ENCODE peak calls at places on chromosome X, in eight cellular contexts. T, Z, R, Y, P, C, U and K are unnamed samples.
A peak's percentile ranks its signal among the peaks of the same experiment; 100 is the strongest.

GRCh38 chrX:53714580-53715335 is 28.2 kb upstream of the HUWE1 start:
- DNase-seq in T (no peak), Z (peak; percentile 28), R (peak; percentile 46), Y (peak; percentile 40), P (peak; percentile 37), C (peak; percentile 59), U (no peak), K (peak; percentile 27)

GRCh38 chrX:108070891-108071290 is 20.5 kb downstream of the PSMD10 start:
- DNase-seq in T (no peak), Z (no peak), R (no peak), Y (peak; percentile 60), P (peak; percentile 78), C (peak; percentile 82), U (no peak), K (peak; percentile 51)

GRCh38 chrX:120660638-120661037 is 30.8 kb upstream of the C1GALT1C1 start:
- DNase-seq in T (no peak), Z (no peak), R (no peak), Y (peak; percentile 70), P (no peak), C (peak; percentile 51), U (no peak), K (peak; percentile 34)

GRCh38 chrX:22795680-22796079 is 204.1 kb upstream of the DDX53 start:
- DNase-seq in T (no peak), Z (no peak), R (peak; percentile 3), Y (no peak), P (peak; percentile 22), C (peak; percentile 91), U (no peak), K (no peak)

GRCh38 chrX:9533611-9534010 is 68.8 kb downstream of the TBL1X start:
- DNase-seq in T (no peak), Z (no peak), R (no peak), Y (no peak), P (no peak), C (no peak), U (no peak), K (no peak)

GRCh38 chrX:118974908-118975671 is 672 bp downstream of the LONRF3 start:
- DNase-seq in T (peak; percentile 9), Z (peak; percentile 56), R (peak; percentile 67), Y (peak; percentile 53), P (no peak), C (no peak), U (peak; percentile 27), K (no peak)

GRCh38 chrX:40012039-40012799 is 85.5 kb downstream of the BCOR start:
- DNase-seq in T (peak; percentile 38), Z (no peak), R (no peak), Y (peak; percentile 67), P (peak; percentile 18), C (no peak), U (peak; percentile 63), K (no peak)

GRCh38 chrX:124289443-124289842 is 43.0 kb upstream of the TEX13D start:
- DNase-seq in T (no peak), Z (no peak), R (peak; percentile 18), Y (no peak), P (no peak), C (no peak), U (no peak), K (no peak)

GRCh38 chrX:2145672-2146412 is 354.9 kb downstream of the DHRSX start:
- DNase-seq in T (no peak), Z (no peak), R (peak; percentile 27), Y (peak; percentile 20), P (no peak), C (no peak), U (no peak), K (no peak)

GRCh38 chrX:71998836-71999509 is 88.3 kb downstream of the NHSL2 start:
- DNase-seq in T (peak; percentile 21), Z (peak; percentile 25), R (peak; percentile 57), Y (peak; percentile 51), P (peak; percentile 21), C (no peak), U (peak; percentile 12), K (no peak)

GRCh38 chrX:71996826-71997225 is 86.2 kb downstream of the NHSL2 start:
- DNase-seq in T (peak; percentile 54), Z (no peak), R (peak; percentile 52), Y (peak; percentile 46), P (no peak), C (no peak), U (no peak), K (no peak)

GRCh38 chrX:71995122-71995521 is 84.5 kb downstream of the NHSL2 start:
- DNase-seq in T (no peak), Z (no peak), R (no peak), Y (peak; percentile 10), P (no peak), C (peak; percentile 42), U (no peak), K (no peak)

GRCh38 chrX:71996138-71996537 is 85.5 kb downstream of the NHSL2 start:
- DNase-seq in T (no peak), Z (no peak), R (no peak), Y (no peak), P (no peak), C (no peak), U (no peak), K (no peak)

DNA sequence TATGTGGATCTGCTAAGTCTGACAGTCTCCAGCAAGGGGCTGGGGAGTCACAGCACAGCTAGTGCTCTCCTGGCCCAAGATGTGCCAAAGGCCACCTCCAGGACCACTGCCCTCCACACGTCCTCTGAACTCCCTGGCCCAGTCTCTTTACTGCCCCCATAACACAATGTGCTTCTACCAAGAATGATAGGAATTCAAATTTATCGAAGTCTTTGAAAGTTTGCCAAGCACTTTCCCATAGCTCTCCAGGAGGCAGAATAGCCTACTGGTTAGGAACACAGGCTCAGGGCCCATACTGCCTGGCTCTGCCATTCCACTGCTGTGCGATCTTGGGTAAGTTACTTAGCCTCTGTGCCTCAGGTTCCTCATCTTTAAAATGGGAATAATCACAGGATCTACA is 86.7 kb downstream of the NHSL2 start:
- DNase-seq in T (no peak), Z (no peak), R (peak; percentile 31), Y (no peak), P (no peak), C (no peak), U (no peak), K (no peak)
- H3K27ac ChIP-seq in T (no peak overlapping the region), Z (no peak overlapping the region), R (no peak overlapping the region), Y (no peak overlapping the region), P (no peak overlapping the region), C (no peak overlapping the region), U (no peak overlapping the region), K (no peak overlapping the region)

GRCh38 chrX:149827254-149827653 is 45.5 kb downstream of the MAGEA9 start:
- DNase-seq in T (no peak), Z (no peak), R (no peak), Y (no peak), P (no peak), C (no peak), U (no peak), K (no peak)

GRCh38 chrX:149831473-149831872 is 49.5 kb upstream of the MAGEA8 start:
- DNase-seq in T (no peak), Z (no peak), R (peak; percentile 44), Y (no peak), P (no peak), C (no peak), U (no peak), K (no peak)

GRCh38 chrX:149829751-149830191 is 48.0 kb downstream of the MAGEA9 start:
- DNase-seq in T (no peak), Z (no peak), R (peak; percentile 92), Y (peak; percentile 59), P (peak; percentile 6), C (peak; percentile 89), U (no peak), K (peak; percentile 68)

GRCh38 chrX:149825424-149825823 is 43.7 kb downstream of the MAGEA9 start:
- DNase-seq in T (no peak), Z (peak; percentile 18), R (peak; percentile 54), Y (peak; percentile 12), P (no peak), C (no peak), U (peak; percentile 2), K (no peak)

DNA sequence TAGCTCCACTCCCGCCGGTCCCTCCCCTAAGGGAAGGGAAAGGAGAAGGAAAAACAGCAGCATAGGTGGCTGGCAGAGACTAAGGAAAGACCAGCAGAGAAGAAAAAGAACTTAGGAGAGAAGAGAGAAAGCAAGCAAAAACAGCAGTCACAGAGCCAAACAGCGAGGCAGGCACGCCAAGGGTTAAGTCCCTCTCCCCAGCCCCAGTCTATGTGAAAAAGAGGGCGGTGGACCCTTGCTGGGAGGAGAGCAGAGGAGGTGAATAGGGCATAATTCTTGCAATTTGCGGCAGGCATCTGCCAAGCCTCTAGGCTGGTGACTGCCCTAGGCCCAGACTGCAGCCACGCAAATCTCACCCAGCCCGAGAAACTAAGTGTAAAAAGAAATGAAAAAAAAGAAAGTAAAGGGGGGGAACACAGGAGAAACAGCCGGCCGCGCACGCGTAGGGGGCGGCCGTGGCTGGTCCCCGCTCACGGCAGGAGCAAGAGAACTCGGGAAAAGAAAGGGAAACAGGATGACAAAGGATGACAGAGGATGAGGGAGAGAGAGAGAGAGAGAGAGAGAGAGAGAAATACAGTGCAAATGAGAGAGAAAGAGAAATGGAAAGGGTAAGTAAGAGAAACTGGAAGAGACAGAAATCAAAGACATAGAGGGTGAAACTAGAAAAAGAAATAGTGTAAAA is 48.6 kb downstream of the MAGEA9 start:
- DNase-seq in T (no peak), Z (peak; percentile 14), R (peak; percentile 92), Y (peak; percentile 54), P (no peak), C (peak; percentile 39), U (no peak), K (no peak)
- H3K27ac ChIP-seq in T (no peak overlapping the region), Z (peak overlapping the region; percentile 67), R (peak overlapping the region; percentile 93), Y (peak overlapping the region; percentile 70), P (peak overlapping the region; percentile 15), C (peak overlapping the region; percentile 83), U (no peak overlapping the region), K (peak overlapping the region; percentile 92)

DNA sequence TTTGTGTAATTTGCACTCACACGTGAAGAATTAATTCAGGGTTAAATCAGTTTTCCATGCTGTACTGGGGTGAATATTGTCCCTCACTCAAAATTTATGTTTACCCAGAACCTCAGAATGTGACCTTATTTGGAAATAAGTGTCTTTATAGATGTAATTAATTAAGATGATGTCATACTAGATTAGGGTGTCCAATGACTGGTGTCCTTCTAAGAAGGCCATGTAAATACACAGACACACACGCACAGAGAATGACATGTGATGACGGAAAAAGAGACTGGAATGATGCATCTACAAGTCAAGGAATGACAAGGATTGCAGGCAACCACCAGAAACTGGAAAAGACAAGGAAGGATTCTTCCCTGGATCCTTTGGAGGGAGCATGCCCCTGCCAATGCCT is 84.6 kb upstream of the GPR34 start:
- DNase-seq in T (no peak), Z (no peak), R (no peak), Y (no peak), P (no peak), C (no peak), U (no peak), K (no peak)
- H3K27ac ChIP-seq in T (no peak overlapping the region), Z (no peak overlapping the region), R (no peak overlapping the region), Y (no peak overlapping the region), P (no peak overlapping the region), C (no peak overlapping the region), U (no peak overlapping the region), K (no peak overlapping the region)

DNA sequence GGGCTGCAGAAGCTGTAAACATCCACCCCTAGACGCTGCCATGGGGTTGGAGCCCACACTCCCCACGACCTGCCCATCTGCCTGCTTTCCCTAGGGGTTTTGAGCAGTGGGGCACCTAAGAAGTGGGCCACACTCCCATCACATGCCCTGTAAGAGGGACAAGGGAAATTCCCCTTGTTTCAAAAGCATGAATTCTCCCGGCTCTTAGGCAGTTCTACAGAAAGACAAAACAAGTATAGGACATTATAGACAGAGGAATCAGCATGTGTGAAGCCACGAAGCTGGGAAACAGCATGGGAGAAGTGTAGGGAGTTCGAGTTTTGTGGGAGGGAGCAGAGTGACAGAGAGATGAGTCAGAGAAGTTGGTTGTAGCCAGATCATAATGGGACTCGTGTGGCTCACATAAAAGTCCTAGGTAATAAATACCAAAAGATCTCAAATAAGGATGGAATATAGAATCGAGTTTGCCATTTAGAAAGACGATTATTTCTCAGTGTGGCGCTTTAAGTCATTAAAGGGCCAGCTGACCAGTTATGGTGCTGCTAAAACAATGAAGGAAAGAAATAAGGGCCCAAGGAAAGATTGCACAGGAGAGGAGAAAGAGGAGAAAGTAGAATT is 23.9 kb downstream of the APOO start:
- DNase-seq in T (no peak), Z (no peak), R (peak; percentile 48), Y (peak; percentile 84), P (peak; percentile 76), C (peak; percentile 74), U (peak; percentile 31), K (peak; percentile 22)
- H3K27ac ChIP-seq in T (no peak overlapping the region), Z (no peak overlapping the region), R (no peak overlapping the region), Y (peak overlapping the region; percentile 88), P (peak overlapping the region; percentile 76), C (peak overlapping the region; percentile 78), U (peak overlapping the region; percentile 57), K (peak overlapping the region; percentile 68)